ENCODE peak calls at places on chromosomes 1 and 21, in four cellular contexts. P, L, X and D are unnamed samples.

GRCh38 chr1:78447096-78447495 is 43.7 kb upstream of the PTGFR start:
- DNase-seq in P (no peak), L (no peak), X (no peak), D (no peak)

GRCh38 chr1:117821782-117822447 is 107.5 kb downstream of the GDAP2 start:
- DNase-seq in P (no peak), L (no peak), X (no peak), D (no peak)

GRCh38 chr1:116836099-116836498 is 73.6 kb upstream of the PTGFRN start:
- DNase-seq in P (no peak), L (no peak), X (no peak), D (no peak)

GRCh38 chr1:233490488-233490887 is 123.4 kb upstream of the KCNK1 start:
- DNase-seq in P (no peak), L (no peak), X (no peak), D (no peak)

GRCh38 chr1:50023292-50024159 is at the start of gene AGBL4:
- DNase-seq in P (peak; percentile 75), L (peak; percentile 68), X (no peak), D (peak; percentile 84)

GRCh38 chr1:106620521-106620954 is 435.9 kb upstream of the PRMT6 start:
- DNase-seq in P (no peak), L (no peak), X (no peak), D (peak; percentile 51)

GRCh38 chr1:147837845-147838363 is 64.7 kb upstream of the GJA8 start:
- DNase-seq in P (no peak), L (no peak), X (no peak), D (no peak)

GRCh38 chr1:46372440-46372839 is 21.7 kb upstream of the FAAH start:
- DNase-seq in P (no peak), L (no peak), X (no peak), D (no peak)

GRCh38 chr1:196361112-196361714 is 247.0 kb downstream of the KCNT2 start:
- DNase-seq in P (no peak), L (no peak), X (no peak), D (no peak)

GRCh38 chr1:93595266-93595665 is 86.4 kb downstream of the BCAR3 start:
- DNase-seq in P (no peak), L (no peak), X (no peak), D (no peak)

GRCh38 chr1:172761581-172762025 is 102.7 kb downstream of the FASLG start:
- DNase-seq in P (no peak), L (no peak), X (no peak), D (no peak)

GRCh38 chr1:117904485-117904884 is 24.9 kb downstream of the GDAP2 start:
- DNase-seq in P (no peak), L (no peak), X (no peak), D (no peak)

GRCh38 chr1:6497215-6497866 is 5.9 kb upstream of the PLEKHG5 start:
- DNase-seq in P (no peak), L (peak; percentile 58), X (no peak), D (peak; percentile 88)

GRCh38 chr1:77282187-77282865 is 507 bp downstream of the AK5 start:
- DNase-seq in P (peak; percentile 45), L (peak; percentile 22), X (no peak), D (peak; percentile 89)

GRCh38 chr1:168821434-168821833 is 92.4 kb upstream of the DPT start:
- DNase-seq in P (no peak), L (no peak), X (no peak), D (no peak)

GRCh38 chr1:93608188-93609109 is 73.2 kb downstream of the BCAR3 start:
- DNase-seq in P (no peak), L (no peak), X (no peak), D (no peak)

GRCh38 chr1:179447489-179447888 is 81.7 kb downstream of the AXDND1 start:
- DNase-seq in P (no peak), L (no peak), X (no peak), D (no peak)

GRCh38 chr1:206833131-206833530 is 32.3 kb upstream of the IL20 start:
- DNase-seq in P (no peak), L (no peak), X (no peak), D (no peak)

GRCh38 chr1:46804027-46804889 is 5.4 kb downstream of the CYP4B1 start:
- DNase-seq in P (no peak), L (no peak), X (no peak), D (no peak)

GRCh38 chr1:38045431-38046332 is 911 bp downstream of the POU3F1 start:
- DNase-seq in P (peak; percentile 57), L (no peak), X (no peak), D (peak; percentile 86)

GRCh38 chr1:94332952-94333351 is 85.2 kb upstream of the ABCD3 start:
- DNase-seq in P (no peak), L (no peak), X (no peak), D (no peak)

GRCh38 chr21:36800734-36801133 is 101.8 kb downstream of the SIM2 start:
- DNase-seq in P (no peak), L (no peak), X (no peak), D (no peak)

GRCh38 chr1:14713077-14713476 is 114.6 kb downstream of the KAZN start:
- DNase-seq in P (no peak), L (no peak), X (no peak), D (no peak)

GRCh38 chr1:204102029-204102611 is 29.2 kb downstream of the SOX13 start:
- DNase-seq in P (no peak), L (no peak), X (no peak), D (no peak)

GRCh38 chr1:183040600-183040999 is 17.4 kb downstream of the LAMC1 start:
- DNase-seq in P (no peak), L (no peak), X (no peak), D (no peak)

GRCh38 chr1:200374569-200375312 is 35.1 kb downstream of the ZNF281 start:
- DNase-seq in P (no peak), L (no peak), X (no peak), D (no peak)

GRCh38 chr21:40765771-40766170 is 81.2 kb downstream of the DSCAM start:
- DNase-seq in P (no peak), L (no peak), X (no peak), D (no peak)

GRCh38 chr1:14850563-14850962 is 252.1 kb downstream of the KAZN start:
- DNase-seq in P (no peak), L (no peak), X (no peak), D (no peak)

GRCh38 chr1:204813522-204813921 is 57.1 kb upstream of the NFASC start:
- DNase-seq in P (no peak), L (no peak), X (no peak), D (no peak)

GRCh38 chr21:15687208-15687607 is 42.6 kb upstream of the USP25 start:
- DNase-seq in P (no peak), L (no peak), X (no peak), D (no peak)

GRCh38 chr1:178057863-178058576 is 35.9 kb upstream of the RASAL2 start:
- DNase-seq in P (no peak), L (no peak), X (no peak), D (no peak)

GRCh38 chr1:34851431-34852105 is 8.0 kb downstream of the SMIM12 start:
- DNase-seq in P (peak; percentile 53), L (no peak), X (no peak), D (no peak)

GRCh38 chr1:182175340-182176068 is 114.0 kb upstream of the ZNF648 start:
- DNase-seq in P (peak; percentile 64), L (peak; percentile 65), X (no peak), D (no peak)

DNA sequence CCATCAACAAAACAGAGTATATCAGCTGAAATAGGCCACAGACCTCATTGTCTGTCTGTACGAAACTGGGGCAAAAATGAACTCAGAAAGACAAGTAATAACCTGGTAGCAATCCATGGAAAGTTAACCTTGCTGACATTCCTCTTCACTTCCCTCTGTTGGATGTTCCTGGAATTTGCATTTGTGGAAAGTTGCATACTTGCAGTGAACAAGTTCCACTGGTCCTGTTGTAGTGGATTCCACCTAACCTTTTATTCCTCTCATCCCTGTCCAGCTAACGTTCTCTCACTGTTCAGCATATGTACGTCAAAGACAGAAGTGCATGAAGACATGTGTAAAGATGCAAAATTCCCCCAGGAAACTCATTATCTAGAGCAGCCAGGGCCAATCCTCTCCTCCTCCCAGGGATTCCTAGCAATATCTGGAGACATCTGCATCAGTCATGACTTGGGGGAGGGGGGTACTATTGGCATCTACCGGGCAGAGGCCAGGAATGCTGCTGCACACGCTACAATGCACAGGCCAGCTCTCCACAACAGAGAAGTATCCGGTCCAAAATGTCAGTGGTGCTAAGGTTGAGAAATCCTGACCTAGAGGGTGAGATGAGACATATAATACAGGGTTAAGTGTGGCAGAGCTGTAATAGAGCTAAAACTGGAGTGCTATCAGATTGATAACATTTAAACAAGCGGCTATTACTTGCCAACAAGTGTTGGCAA is 8.2 kb downstream of the LPAR3 start:
- DNase-seq in P (no peak), L (no peak), X (no peak), D (no peak)
- TF ChIP-seq CTCF in P (no peak), L (no peak), X (no peak), D (peak; percentile 16)

GRCh38 chr1:170238704-170239391 is 93.1 kb downstream of the NTMT2 start:
- DNase-seq in P (no peak), L (no peak), X (no peak), D (no peak)
- TF ChIP-seq CTCF in P (no peak), L (no peak), X (no peak), D (no peak)

DNA sequence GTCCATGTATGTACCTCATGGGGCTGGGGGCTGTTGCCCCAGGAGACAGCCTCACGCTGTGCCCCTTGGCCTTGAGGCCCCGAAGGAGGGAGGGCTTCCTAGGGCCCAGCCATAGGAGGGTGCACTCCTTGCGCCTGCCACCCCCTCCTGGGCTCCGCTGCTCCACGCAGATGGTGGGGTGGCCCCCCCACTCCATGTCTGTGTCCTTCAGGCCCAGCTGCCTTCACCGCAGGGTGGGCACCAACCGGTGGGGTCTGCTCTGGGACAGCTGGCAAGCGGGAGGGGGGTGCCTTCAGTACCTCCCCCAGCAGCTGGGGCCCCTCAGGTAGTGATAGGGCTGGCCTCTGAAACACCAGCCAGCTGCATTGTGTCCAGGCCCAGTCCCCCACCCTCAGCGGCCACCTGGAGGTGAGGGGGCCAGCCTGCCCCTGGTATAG is 309 bp downstream of the GJC2 start:
- DNase-seq in P (no peak), L (no peak), X (no peak), D (peak; percentile 90)
- TF ChIP-seq CTCF in P (no peak), L (no peak), X (no peak), D (no peak)

GRCh38 chr1:187038789-187039188 is 210.0 kb downstream of the PLA2G4A start:
- DNase-seq in P (no peak), L (no peak), X (no peak), D (no peak)

GRCh38 chr1:187037973-187038553 is 209.3 kb downstream of the PLA2G4A start:
- DNase-seq in P (no peak), L (no peak), X (no peak), D (no peak)

GRCh38 chr1:187044393-187044792 is 215.6 kb downstream of the PLA2G4A start:
- DNase-seq in P (no peak), L (no peak), X (no peak), D (no peak)

GRCh38 chr1:187042538-187042937 is 213.8 kb downstream of the PLA2G4A start:
- DNase-seq in P (no peak), L (no peak), X (no peak), D (no peak)

DNA sequence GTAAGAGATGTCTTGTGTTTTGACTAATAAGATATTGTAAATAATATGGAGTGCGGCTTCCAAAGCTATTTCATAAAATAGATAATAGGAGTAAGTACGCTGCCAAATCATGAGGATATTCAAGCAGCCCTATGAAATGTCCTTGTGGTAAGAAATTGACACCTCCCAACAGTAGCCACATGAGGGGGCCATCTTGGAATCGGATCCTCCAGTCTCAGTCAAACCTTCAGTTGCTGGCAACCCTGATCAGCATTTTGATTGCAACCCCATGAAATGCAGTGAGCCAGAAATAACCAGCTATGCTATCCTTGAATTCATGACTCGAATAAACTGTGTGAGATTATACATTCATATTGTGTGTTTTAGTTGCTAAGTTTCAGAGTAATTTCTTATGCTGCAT is 212.4 kb downstream of the PLA2G4A start:
- DNase-seq in P (no peak), L (no peak), X (no peak), D (no peak)
- TF ChIP-seq CTCF in P (no peak), L (no peak), X (no peak), D (no peak)

GRCh38 chr1:152110860-152111514 is 4.3 kb downstream of the TCHH start:
- DNase-seq in P (peak; percentile 53), L (peak; percentile 51), X (no peak), D (no peak)
- TF ChIP-seq CTCF in P (no peak), L (no peak), X (no peak), D (no peak)